ENCODE peak calls at places on chromosome 7, in nine cellular contexts. A, N, V, J, R, G, C, F and B are unnamed samples.

GRCh38 chr7:17144313-17144712 is 154.1 kb upstream of the AHR start:
- DNase-seq in G (no peak), R (no peak), N (peak; percentile 59), J (no peak), V (peak; percentile 66), C (no peak), F (no peak), A (peak; percentile 25), B (no peak)

GRCh38 chr7:133854739-133855138 is 272.4 kb upstream of the LRGUK start:
- DNase-seq in G (no peak), J (peak; percentile 22), F (no peak), V (no peak), N (peak; percentile 65), R (peak; percentile 1), A (no peak), C (no peak), B (no peak)

GRCh38 chr7:41110186-41110585 is 592.7 kb downstream of the INHBA start:
- DNase-seq in G (no peak), A (no peak), J (no peak), F (no peak), N (peak; percentile 60), C (no peak), R (no peak), V (no peak), B (no peak)

GRCh38 chr7:69526570-69526969 is 71.7 kb upstream of the AUTS2 start:
- DNase-seq in A (no peak), V (no peak), J (no peak), R (no peak), N (no peak), G (no peak), F (no peak), C (no peak), B (peak; percentile 19)

GRCh38 chr7:15764010-15764409 is 77.5 kb upstream of the MEOX2 start:
- DNase-seq in R (no peak), G (no peak), F (no peak), A (no peak), N (no peak), V (no peak), J (no peak), C (no peak), B (no peak)

GRCh38 chr7:141701489-141702046 is 398 bp downstream of the DENND11 start:
- DNase-seq in A (peak; percentile 56), R (peak; percentile 28), V (peak; percentile 77), N (no peak), F (no peak), G (peak; percentile 21), J (peak; percentile 59), C (peak; percentile 39), B (peak; percentile 93)

GRCh38 chr7:29588212-29588611 is 24.6 kb downstream of the PRR15 start:
- DNase-seq in N (no peak), C (no peak), J (peak; percentile 56), R (no peak), A (no peak), G (no peak), F (no peak), V (no peak), B (no peak)

GRCh38 chr7:73461782-73462285 is 28.3 kb downstream of the FZD9 start:
- DNase-seq in G (no peak), C (no peak), V (no peak), J (no peak), R (no peak), N (no peak), F (no peak), A (no peak), B (no peak)

GRCh38 chr7:100793806-100794660 is 33.3 kb downstream of the EPHB4 start:
- DNase-seq in N (no peak), J (no peak), C (no peak), A (no peak), F (no peak), G (no peak), V (no peak), R (no peak), B (no peak)

GRCh38 chr7:85186521-85187241 is at the start of gene SEMA3D:
- DNase-seq in A (no peak), V (peak; percentile 43), C (peak; percentile 95), R (peak; percentile 84), F (peak; percentile 70), J (peak; percentile 54), G (no peak), N (peak; percentile 72), B (peak; percentile 93)

GRCh38 chr7:148987010-148987750 is 41.1 kb downstream of the PDIA4 start:
- DNase-seq in F (peak; percentile 72), R (peak; percentile 87), A (peak; percentile 62), N (peak; percentile 83), V (peak; percentile 78), J (peak; percentile 86), G (peak; percentile 53), C (peak; percentile 71), B (peak; percentile 92)

GRCh38 chr7:93914581-93915066 is 6.9 kb upstream of the GNG11 start:
- DNase-seq in G (no peak), C (no peak), V (no peak), A (no peak), J (no peak), N (peak; percentile 84), F (peak; percentile 23), R (no peak), B (no peak)

GRCh38 chr7:104848386-104848990 is 165.5 kb upstream of the KMT2E start:
- DNase-seq in N (peak; percentile 29), J (peak; percentile 78), F (no peak), V (peak; percentile 25), G (no peak), A (peak; percentile 34), R (peak; percentile 86), C (peak; percentile 78), B (no peak)

GRCh38 chr7:105691029-105691691 is 109.9 kb upstream of the EFCAB10 start:
- DNase-seq in G (no peak), A (peak; percentile 34), F (peak; percentile 34), N (peak; percentile 44), V (peak; percentile 41), C (no peak), J (peak; percentile 27), R (peak; percentile 32), B (no peak)

GRCh38 chr7:3097734-3098133 is 54.1 kb upstream of the CARD11 start:
- DNase-seq in G (no peak), V (no peak), C (no peak), F (no peak), R (no peak), N (no peak), A (no peak), J (no peak), B (no peak)

GRCh38 chr7:112296416-112296815 is 89.9 kb downstream of the ZNF277 start:
- DNase-seq in V (no peak), F (no peak), A (no peak), G (no peak), J (no peak), C (no peak), N (no peak), R (no peak), B (no peak)

GRCh38 chr7:29993169-29993568 is 3.6 kb upstream of the SCRN1 start:
- DNase-seq in A (no peak), N (no peak), C (no peak), F (no peak), J (no peak), R (no peak), V (no peak), G (no peak), B (no peak)

GRCh38 chr7:133984023-133984422 is 143.1 kb upstream of the LRGUK start:
- DNase-seq in V (no peak), A (no peak), C (no peak), F (no peak), J (no peak), G (no peak), N (no peak), R (no peak), B (no peak)

GRCh38 chr7:101303102-101303701 is 18.4 kb downstream of the IFT22 start:
- DNase-seq in V (no peak), N (no peak), G (no peak), A (no peak), R (no peak), C (no peak), F (no peak), J (no peak), B (no peak)

GRCh38 chr7:96034940-96035727 is 262.8 kb downstream of the DYNC1I1 start:
- DNase-seq in F (no peak), R (no peak), C (no peak), A (no peak), V (no peak), G (no peak), J (no peak), N (no peak), B (no peak)

GRCh38 chr7:21059069-21059468 is 272.4 kb upstream of the SP8 start:
- DNase-seq in N (no peak), F (no peak), G (no peak), R (no peak), J (no peak), C (no peak), V (no peak), A (no peak), B (no peak)

GRCh38 chr7:129947701-129948100 is 5.1 kb downstream of the UBE2H start:
- DNase-seq in G (no peak), F (no peak), A (no peak), C (no peak), J (no peak), N (peak; percentile 96), V (no peak), R (no peak), B (no peak)

GRCh38 chr7:99531354-99531765 is 20.6 kb downstream of the FAM200A start:
- DNase-seq in R (no peak), C (no peak), V (no peak), N (peak; percentile 21), A (no peak), J (no peak), F (no peak), G (no peak), B (no peak)

GRCh38 chr7:24704311-24704710 is 53.0 kb downstream of the GSDME start:
- DNase-seq in C (no peak), G (no peak), V (no peak), A (no peak), F (no peak), J (no peak), N (no peak), R (no peak), B (no peak)

GRCh38 chr7:50488379-50488778 is 38.2 kb upstream of the FIGNL1 start:
- DNase-seq in F (no peak), V (no peak), R (no peak), G (no peak), A (no peak), C (no peak), J (no peak), N (no peak), B (no peak)